ENCODE peak calls at places on chromosomes 13 and 19, in four cellular contexts. F is SK-N-SH, L is AG09309, B is cardiac fibroblast. H is an unnamed sample.

GRCh38 chr13:29767006-29767405 is 83.4 kb downstream of the UBL3 start:
- DNase-seq in B (no peak), L (no peak), F (no peak), H (no peak)

GRCh38 chr13:23743717-23744116 is 145.5 kb downstream of the MIPEP start:
- DNase-seq in L (no peak), B (no peak), F (no peak), H (no peak)

GRCh38 chr19:49058592-49058991 is 1.0 kb upstream of the CGB7 start:
- DNase-seq in F (peak), L (no peak), B (no peak), H (no peak)

GRCh38 chr13:26699197-26699490 is 61.4 kb downstream of the GPR12 start:
- DNase-seq in B (no peak), F (no peak), L (no peak), H (no peak)

GRCh38 chr19:44718441-44719261 is 19.7 kb downstream of the CEACAM16 start:
- DNase-seq in L (no peak), F (no peak), B (peak), H (peak)

GRCh38 chr19:34274827-34275625 is 20.7 kb downstream of the GARRE1 start:
- DNase-seq in L (peak), B (peak), F (no peak), H (no peak)

GRCh38 chr19:10420444-10421239 is at the start of gene PDE4A:
- DNase-seq in L (no peak), B (peak), F (peak), H (no peak)

GRCh38 chr13:30204564-30204963 is 102.8 kb downstream of the KATNAL1 start:
- DNase-seq in F (no peak), L (no peak), B (no peak), H (no peak)

GRCh38 chr19:55027472-55028337 is 10.4 kb downstream of the GP6 start:
- DNase-seq in F (no peak), L (no peak), B (peak), H (no peak)

GRCh38 chr19:17314007-17314589 is 4.7 kb downstream of the DDA1 start:
- DNase-seq in L (no peak), F (no peak), B (no peak), H (no peak)

GRCh38 chr19:17090501-17091074 is 15.0 kb downstream of the MYO9B start:
- DNase-seq in B (peak), L (no peak), F (no peak), H (no peak)

GRCh38 chr13:25827986-25828385 is 223.8 kb downstream of the SHISA2 start:
- DNase-seq in F (no peak), L (no peak), B (no peak), H (no peak)

GRCh38 chr13:97274782-97275252 is 52.7 kb downstream of the MBNL2 start:
- DNase-seq in L (no peak), B (peak), F (no peak), H (no peak)

GRCh38 chr19:41264581-41265375 is 606 bp downstream of the HNRNPUL1 start:
- DNase-seq in L (no peak), B (peak), F (peak), H (peak)

GRCh38 chr13:110340812-110341444 is 33.8 kb downstream of the COL4A2 start:
- DNase-seq in B (peak), F (no peak), L (no peak), H (peak)

GRCh38 chr13:30192320-30193093 is 114.8 kb downstream of the KATNAL1 start:
- DNase-seq in F (peak), L (no peak), B (no peak), H (no peak)

GRCh38 chr19:42524943-42525342 is 3.3 kb downstream of the CEACAM1 start:
- DNase-seq in L (no peak), B (no peak), F (no peak), H (no peak)

GRCh38 chr19:4589579-4590410 is 30.3 kb upstream of the SEMA6B start:
- DNase-seq in F (peak), L (no peak), B (no peak), H (no peak)

GRCh38 chr13:48491423-48492122 is 41.3 kb downstream of the RCBTB2 start:
- DNase-seq in L (no peak), B (peak), F (no peak), H (no peak)

GRCh38 chr13:48493851-48494250 is 39.0 kb downstream of the RCBTB2 start:
- DNase-seq in L (peak), F (no peak), B (peak), H (no peak)

GRCh38 chr13:48490241-48490640 is 42.6 kb downstream of the RCBTB2 start:
- DNase-seq in F (no peak), B (no peak), L (no peak), H (no peak)

GRCh38 chr13:48493076-48493765 is 39.7 kb downstream of the RCBTB2 start:
- DNase-seq in B (peak), L (no peak), F (no peak), H (no peak)

DNA sequence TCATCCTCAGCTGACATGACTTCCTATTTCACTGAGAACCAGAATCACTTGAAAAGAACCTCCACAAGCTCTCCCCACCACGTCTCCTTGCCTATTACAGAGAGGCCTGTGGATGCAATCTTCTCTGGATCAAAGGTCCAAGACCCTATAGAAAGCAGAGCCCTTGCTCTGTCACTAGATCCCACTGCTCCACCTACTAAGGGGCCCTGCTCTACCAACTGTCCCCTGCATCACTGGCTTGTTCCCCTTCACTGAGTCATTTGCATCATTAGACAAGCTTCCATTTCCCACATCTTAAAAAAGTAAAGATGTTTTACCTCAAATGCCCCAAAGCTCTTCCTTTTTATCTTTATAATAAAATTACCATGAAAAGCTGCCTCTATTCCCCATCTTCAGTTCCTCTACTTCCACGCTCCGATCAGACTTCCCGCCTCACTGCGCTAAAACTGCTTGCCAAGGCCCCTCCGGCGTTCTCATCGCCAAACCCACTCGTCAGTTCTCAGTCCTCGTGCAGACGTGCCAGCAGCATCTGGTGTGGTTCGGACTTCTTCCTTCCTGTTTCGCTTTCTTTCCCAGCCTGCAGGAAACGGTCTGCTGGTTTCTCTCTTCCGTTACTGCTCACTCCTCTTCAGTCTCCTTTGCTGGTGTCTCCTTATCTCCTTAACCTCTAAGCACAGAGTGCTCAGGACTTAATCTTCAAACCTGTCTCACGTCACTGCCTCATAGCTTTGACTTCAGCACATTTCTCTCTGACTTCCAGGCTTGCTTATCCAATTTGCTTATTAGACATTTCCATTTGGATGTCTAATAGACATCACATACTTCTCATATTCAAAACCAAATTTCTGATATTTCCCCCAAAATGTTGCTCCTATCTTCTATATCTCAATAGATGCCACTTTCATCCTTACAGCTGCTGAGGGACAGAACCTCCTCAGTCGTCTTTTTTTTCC is 40.5 kb downstream of the RCBTB2 start:
- DNase-seq in B (peak), L (peak), F (no peak), H (peak)
- H3K4me3 ChIP-seq in B (peak), L (peak), F (no peak), H (peak)

DNA sequence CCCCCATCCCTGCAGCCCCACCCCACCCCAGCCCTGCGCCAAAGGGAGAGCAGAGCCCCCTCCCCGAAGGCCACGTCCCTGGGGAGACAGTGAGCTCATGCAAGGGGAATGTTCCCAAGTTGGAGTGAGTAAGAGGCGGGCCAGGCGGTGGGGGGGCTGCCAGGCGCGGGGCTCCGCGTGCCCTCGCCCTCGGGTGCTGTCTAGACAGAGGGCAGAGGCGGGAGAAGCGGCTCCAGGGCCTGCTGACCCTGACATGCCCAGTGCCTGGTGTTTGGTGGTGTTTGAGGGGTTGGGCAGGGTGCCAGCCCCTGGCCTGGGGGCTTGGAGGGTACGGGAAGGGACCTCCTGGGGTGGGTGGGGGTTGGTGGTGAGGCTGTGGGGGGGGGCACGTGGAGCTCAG is 1.0 kb downstream of the FSTL3 start:
- DNase-seq in L (peak), B (peak), F (peak), H (peak)
- H3K4me3 ChIP-seq in L (peak), B (peak), F (peak), H (peak)

DNA sequence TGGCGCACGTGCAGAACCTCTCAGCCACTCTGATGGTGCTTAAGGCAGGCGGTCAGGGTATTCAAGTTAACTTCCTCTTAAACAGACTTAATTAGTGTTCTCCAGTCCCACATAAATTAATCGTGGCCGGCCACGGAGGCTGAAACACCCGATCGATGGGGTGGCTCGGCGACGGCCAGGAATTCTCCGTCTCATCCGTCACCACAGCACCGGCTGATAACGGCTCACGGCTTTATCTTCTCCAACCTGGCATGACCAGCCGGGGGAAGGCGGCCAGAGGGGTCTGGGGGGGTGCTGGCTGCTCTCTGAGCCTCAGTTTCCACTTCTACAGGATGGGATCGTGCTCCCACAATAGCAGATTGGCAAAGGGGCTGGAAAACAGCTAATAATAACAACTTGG is 32.6 kb upstream of the TCF3 start:
- DNase-seq in L (no peak), B (no peak), F (peak), H (no peak)
- H3K4me3 ChIP-seq in L (no peak), B (no peak), F (no peak), H (no peak)

GRCh38 chr13:42876270-42876714 is 94.9 kb downstream of the FAM216B start:
- DNase-seq in L (no peak), F (no peak), B (peak), H (no peak)
- H3K4me3 ChIP-seq in L (no peak), F (no peak), B (no peak), H (no peak)

GRCh38 chr13:42892760-42893159 is 99.3 kb downstream of the EPSTI1 start:
- DNase-seq in F (no peak), L (peak), B (peak), H (no peak)
- H3K4me3 ChIP-seq in F (no peak), L (no peak), B (no peak), H (no peak)

GRCh38 chr19:45887311-45887710 is 1.4 kb upstream of the IRF2BP1 start:
- DNase-seq in B (no peak), F (no peak), L (no peak), H (no peak)
- H3K4me3 ChIP-seq in B (peak), F (peak), L (peak), H (peak)

GRCh38 chr13:31890946-31891345 is 140.6 kb upstream of the FRY start:
- DNase-seq in L (no peak), F (no peak), B (peak), H (no peak)

GRCh38 chr13:31891472-31891871 is 140.1 kb upstream of the FRY start:
- DNase-seq in B (peak), F (no peak), L (no peak), H (peak)

GRCh38 chr13:31885994-31886393 is 145.6 kb upstream of the FRY start:
- DNase-seq in F (peak), L (no peak), B (peak), H (no peak)

GRCh38 chr13:31884556-31884955 is 145.2 kb downstream of the RXFP2 start:
- DNase-seq in L (no peak), B (no peak), F (no peak), H (no peak)

DNA sequence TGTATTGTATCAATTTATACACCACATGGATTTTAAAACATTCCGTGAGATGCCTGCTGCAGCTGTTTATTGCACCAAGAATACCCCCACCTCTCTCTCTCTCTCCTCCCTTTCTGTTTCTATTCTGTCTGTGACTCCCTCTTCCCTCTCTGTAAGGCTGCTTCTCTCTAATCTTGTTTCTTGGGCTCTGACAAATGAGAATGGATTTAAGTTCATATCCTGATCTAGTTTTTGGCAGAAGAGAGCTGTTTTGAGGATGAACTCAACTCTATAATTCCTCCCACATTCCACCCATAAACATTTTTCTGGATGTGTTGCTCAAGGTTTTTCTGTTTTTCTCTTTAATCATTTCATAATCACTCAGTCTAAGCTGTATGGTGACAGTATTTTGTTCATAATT is 144.3 kb upstream of the FRY start:
- DNase-seq in B (peak), F (no peak), L (peak), H (no peak)
- H3K4me3 ChIP-seq in B (no peak), F (no peak), L (no peak), H (no peak)

GRCh38 chr13:32032780-32033179 is 1.2 kb downstream of the FRY start:
- DNase-seq in L (no peak), B (no peak), F (no peak), H (no peak)
- H3K4me3 ChIP-seq in L (peak), B (no peak), F (no peak), H (no peak)

GRCh38 chr19:50498219-50499056 is 12.6 kb downstream of the JOSD2 start:
- DNase-seq in B (no peak), F (no peak), L (no peak), H (no peak)

GRCh38 chr19:50501568-50502475 is 9.2 kb downstream of the JOSD2 start:
- DNase-seq in B (no peak), L (no peak), F (no peak), H (no peak)

GRCh38 chr19:50500753-50501151 is 10.2 kb downstream of the JOSD2 start:
- DNase-seq in B (no peak), F (no peak), L (no peak), H (no peak)

GRCh38 chr19:50501186-50501567 is 9.8 kb downstream of the JOSD2 start:
- DNase-seq in B (no peak), F (no peak), L (no peak), H (no peak)

GRCh38 chr19:50500060-50500752 is 10.8 kb downstream of the JOSD2 start:
- DNase-seq in B (no peak), F (peak), L (no peak), H (no peak)
- H3K4me3 ChIP-seq in B (no peak), F (no peak), L (no peak), H (no peak)